ENCODE peak calls at places on chromosome 18, in seven cellular contexts. One of them, this sample, is unnamed.

GRCh38 chr18:11906926-11907874 is 917 bp downstream of the MPPE1 start:
- DNase-seq in HCT116: no peak
- DNase-seq in H1: peak; percentile 50
- DNase-seq in SK-N-SH: no peak
- DNase-seq in K562: no peak
- DNase-seq in HepG2: no peak
- DNase-seq in GM12878: no peak
- DNase-seq in this sample: no peak

GRCh38 chr18:13147146-13147545 is 71.4 kb upstream of the LDLRAD4 start:
- DNase-seq in HCT116: no peak
- DNase-seq in H1: no peak
- DNase-seq in SK-N-SH: no peak
- DNase-seq in K562: no peak
- DNase-seq in HepG2: peak; percentile 47
- DNase-seq in GM12878: no peak
- DNase-seq in this sample: no peak

GRCh38 chr18:26746284-26747130 is 119.0 kb downstream of the AQP4 start:
- DNase-seq in HCT116: no peak
- DNase-seq in H1: no peak
- DNase-seq in SK-N-SH: no peak
- DNase-seq in K562: no peak
- DNase-seq in HepG2: peak; percentile 10
- DNase-seq in GM12878: no peak
- DNase-seq in this sample: peak; percentile 72

GRCh38 chr18:24427484-24427883 is 1.0 kb downstream of the IMPACT start:
- DNase-seq in HCT116: no peak
- DNase-seq in H1: no peak
- DNase-seq in SK-N-SH: peak; percentile 48
- DNase-seq in K562: no peak
- DNase-seq in HepG2: no peak
- DNase-seq in GM12878: no peak
- DNase-seq in this sample: no peak

GRCh38 chr18:30765247-30765646 is 277.3 kb downstream of the DSC3 start:
- DNase-seq in HCT116: no peak
- DNase-seq in H1: no peak
- DNase-seq in SK-N-SH: no peak
- DNase-seq in K562: no peak
- DNase-seq in HepG2: no peak
- DNase-seq in GM12878: no peak
- DNase-seq in this sample: no peak

GRCh38 chr18:75422341-75422910 is 5.1 kb downstream of the SMIM21 start:
- DNase-seq in HCT116: no peak
- DNase-seq in H1: no peak
- DNase-seq in SK-N-SH: no peak
- DNase-seq in K562: no peak
- DNase-seq in HepG2: no peak
- DNase-seq in GM12878: no peak
- DNase-seq in this sample: no peak

GRCh38 chr18:78378983-78379382 is 600.6 kb upstream of the SALL3 start:
- DNase-seq in HCT116: no peak
- DNase-seq in H1: no peak
- DNase-seq in SK-N-SH: no peak
- DNase-seq in K562: no peak
- DNase-seq in HepG2: no peak
- DNase-seq in GM12878: no peak
- DNase-seq in this sample: no peak

GRCh38 chr18:63831080-63831788 is 56.0 kb downstream of the SERPINB7 start:
- DNase-seq in HCT116: no peak
- DNase-seq in H1: no peak
- DNase-seq in SK-N-SH: no peak
- DNase-seq in K562: no peak
- DNase-seq in HepG2: no peak
- DNase-seq in GM12878: no peak
- DNase-seq in this sample: no peak

GRCh38 chr18:78809845-78810244 is 169.8 kb upstream of the SALL3 start:
- DNase-seq in HCT116: no peak
- DNase-seq in H1: no peak
- DNase-seq in SK-N-SH: no peak
- DNase-seq in K562: no peak
- DNase-seq in HepG2: no peak
- DNase-seq in GM12878: no peak
- DNase-seq in this sample: no peak

GRCh38 chr18:40485318-40485717 is 1469.7 kb upstream of the PIK3C3 start:
- DNase-seq in HCT116: no peak
- DNase-seq in H1: no peak
- DNase-seq in SK-N-SH: no peak
- DNase-seq in K562: no peak
- DNase-seq in HepG2: no peak
- DNase-seq in GM12878: no peak
- DNase-seq in this sample: no peak

GRCh38 chr18:14922031-14922430 is 174.1 kb downstream of the ANKRD30B start:
- DNase-seq in HCT116: no peak
- DNase-seq in H1: no peak
- DNase-seq in SK-N-SH: no peak
- DNase-seq in K562: no peak
- DNase-seq in HepG2: no peak
- DNase-seq in GM12878: no peak
- DNase-seq in this sample: peak; percentile 66

GRCh38 chr18:37019157-37019571 is 190.2 kb downstream of the KIAA1328 start:
- DNase-seq in HCT116: no peak
- DNase-seq in H1: peak; percentile 47
- DNase-seq in SK-N-SH: peak; percentile 4
- DNase-seq in K562: no peak
- DNase-seq in HepG2: peak; percentile 27
- DNase-seq in GM12878: no peak
- DNase-seq in this sample: no peak

GRCh38 chr18:27787543-27787942 is 389.4 kb downstream of the CDH2 start:
- DNase-seq in HCT116: no peak
- DNase-seq in H1: no peak
- DNase-seq in SK-N-SH: no peak
- DNase-seq in K562: no peak
- DNase-seq in HepG2: no peak
- DNase-seq in GM12878: no peak
- DNase-seq in this sample: no peak

GRCh38 chr18:59697236-59697932 is at the start of gene CCBE1:
- DNase-seq in HCT116: peak; percentile 29
- DNase-seq in H1: peak; percentile 96
- DNase-seq in SK-N-SH: peak; percentile 70
- DNase-seq in K562: peak; percentile 60
- DNase-seq in HepG2: no peak
- DNase-seq in GM12878: no peak
- DNase-seq in this sample: peak; percentile 63

GRCh38 chr18:55483472-55483871 is 104.5 kb downstream of the TCF4 start:
- DNase-seq in HCT116: no peak
- DNase-seq in H1: no peak
- DNase-seq in SK-N-SH: no peak
- DNase-seq in K562: no peak
- DNase-seq in HepG2: no peak
- DNase-seq in GM12878: no peak
- DNase-seq in this sample: no peak

GRCh38 chr18:59822612-59823275 is 77.1 kb upstream of the PMAIP1 start:
- DNase-seq in HCT116: no peak
- DNase-seq in H1: no peak
- DNase-seq in SK-N-SH: no peak
- DNase-seq in K562: no peak
- DNase-seq in HepG2: no peak
- DNase-seq in GM12878: no peak
- DNase-seq in this sample: no peak

GRCh38 chr18:13375302-13376255 is 157.0 kb downstream of the LDLRAD4 start:
- DNase-seq in HCT116: peak; percentile 48
- DNase-seq in H1: no peak
- DNase-seq in SK-N-SH: no peak
- DNase-seq in K562: no peak
- DNase-seq in HepG2: no peak
- DNase-seq in GM12878: peak; percentile 57
- DNase-seq in this sample: no peak

GRCh38 chr18:49658871-49659378 is 97.1 kb downstream of the LIPG start:
- DNase-seq in HCT116: no peak
- DNase-seq in H1: no peak
- DNase-seq in SK-N-SH: no peak
- DNase-seq in K562: no peak
- DNase-seq in HepG2: no peak
- DNase-seq in GM12878: no peak
- DNase-seq in this sample: no peak

GRCh38 chr18:14144628-14144895 is 12.3 kb upstream of the ZNF519 start:
- DNase-seq in HCT116: no peak
- DNase-seq in H1: no peak
- DNase-seq in SK-N-SH: no peak
- DNase-seq in K562: no peak
- DNase-seq in HepG2: no peak
- DNase-seq in GM12878: no peak
- DNase-seq in this sample: no peak

GRCh38 chr18:49031511-49032188 is 80.9 kb upstream of the SMAD7 start:
- DNase-seq in HCT116: no peak
- DNase-seq in H1: peak; percentile 41
- DNase-seq in SK-N-SH: no peak
- DNase-seq in K562: no peak
- DNase-seq in HepG2: no peak
- DNase-seq in GM12878: no peak
- DNase-seq in this sample: no peak

GRCh38 chr18:56575819-56576663 is 62.4 kb downstream of the TXNL1 start:
- DNase-seq in HCT116: peak; percentile 43
- DNase-seq in H1: no peak
- DNase-seq in SK-N-SH: peak; percentile 67
- DNase-seq in K562: peak; percentile 37
- DNase-seq in HepG2: peak; percentile 36
- DNase-seq in GM12878: no peak
- DNase-seq in this sample: peak; percentile 39

GRCh38 chr18:36934884-36935283 is 106.0 kb downstream of the KIAA1328 start:
- DNase-seq in HCT116: no peak
- DNase-seq in H1: no peak
- DNase-seq in SK-N-SH: no peak
- DNase-seq in K562: no peak
- DNase-seq in HepG2: no peak
- DNase-seq in GM12878: no peak
- DNase-seq in this sample: no peak

GRCh38 chr18:79806976-79807841 is 9.5 kb downstream of the KCNG2 start:
- DNase-seq in HCT116: no peak
- DNase-seq in H1: no peak
- DNase-seq in SK-N-SH: no peak
- DNase-seq in K562: no peak
- DNase-seq in HepG2: no peak
- DNase-seq in GM12878: no peak
- DNase-seq in this sample: no peak

GRCh38 chr18:55095579-55095978 is 136.3 kb upstream of the CCDC68 start:
- DNase-seq in HCT116: no peak
- DNase-seq in H1: no peak
- DNase-seq in SK-N-SH: no peak
- DNase-seq in K562: no peak
- DNase-seq in HepG2: no peak
- DNase-seq in GM12878: no peak
- DNase-seq in this sample: no peak

GRCh38 chr18:54774423-54774822 is 53.9 kb upstream of the RAB27B start:
- DNase-seq in HCT116: no peak
- DNase-seq in H1: no peak
- DNase-seq in SK-N-SH: no peak
- DNase-seq in K562: no peak
- DNase-seq in HepG2: no peak
- DNase-seq in GM12878: no peak
- DNase-seq in this sample: no peak

GRCh38 chr18:3836483-3836882 is 386.5 kb downstream of the TGIF1 start:
- DNase-seq in HCT116: no peak
- DNase-seq in H1: no peak
- DNase-seq in SK-N-SH: no peak
- DNase-seq in K562: no peak
- DNase-seq in HepG2: no peak
- DNase-seq in GM12878: no peak
- DNase-seq in this sample: no peak
- TF ChIP-seq JUND in HCT116: no peak
- TF ChIP-seq JUND in H1: no peak
- TF ChIP-seq JUND in SK-N-SH: no peak
- TF ChIP-seq JUND in K562: no peak
- TF ChIP-seq JUND in HepG2: no peak
- TF ChIP-seq JUND in GM12878: no peak
- TF ChIP-seq JUND in this sample: no peak

GRCh38 chr18:74194691-74195090 is 46.4 kb downstream of the TIMM21 start:
- DNase-seq in HCT116: no peak
- DNase-seq in H1: no peak
- DNase-seq in SK-N-SH: no peak
- DNase-seq in K562: no peak
- DNase-seq in HepG2: no peak
- DNase-seq in GM12878: no peak
- DNase-seq in this sample: no peak
- TF ChIP-seq JUND in HCT116: no peak
- TF ChIP-seq JUND in H1: no peak
- TF ChIP-seq JUND in SK-N-SH: no peak
- TF ChIP-seq JUND in K562: no peak
- TF ChIP-seq JUND in HepG2: no peak
- TF ChIP-seq JUND in GM12878: no peak
- TF ChIP-seq JUND in this sample: no peak

GRCh38 chr18:35464731-35465728 is 32.7 kb downstream of the INO80C start:
- DNase-seq in HCT116: no peak
- DNase-seq in H1: no peak
- DNase-seq in SK-N-SH: no peak
- DNase-seq in K562: no peak
- DNase-seq in HepG2: no peak
- DNase-seq in GM12878: no peak
- DNase-seq in this sample: no peak
- TF ChIP-seq JUND in HCT116: no peak
- TF ChIP-seq JUND in H1: no peak
- TF ChIP-seq JUND in SK-N-SH: no peak
- TF ChIP-seq JUND in K562: peak; percentile 66
- TF ChIP-seq JUND in HepG2: no peak
- TF ChIP-seq JUND in GM12878: no peak
- TF ChIP-seq JUND in this sample: no peak

GRCh38 chr18:10062292-10062940 is 148.6 kb downstream of the VAPA start:
- DNase-seq in HCT116: no peak
- DNase-seq in H1: no peak
- DNase-seq in SK-N-SH: peak; percentile 56
- DNase-seq in K562: no peak
- DNase-seq in HepG2: no peak
- DNase-seq in GM12878: no peak
- DNase-seq in this sample: no peak

GRCh38 chr18:10061566-10061965 is 147.8 kb downstream of the VAPA start:
- DNase-seq in HCT116: no peak
- DNase-seq in H1: no peak
- DNase-seq in SK-N-SH: peak; percentile 53
- DNase-seq in K562: no peak
- DNase-seq in HepG2: no peak
- DNase-seq in GM12878: no peak
- DNase-seq in this sample: no peak

GRCh38 chr18:10059610-10060468 is 146.0 kb downstream of the VAPA start:
- DNase-seq in HCT116: no peak
- DNase-seq in H1: no peak
- DNase-seq in SK-N-SH: no peak
- DNase-seq in K562: no peak
- DNase-seq in HepG2: no peak
- DNase-seq in GM12878: no peak
- DNase-seq in this sample: no peak

GRCh38 chr18:10057808-10058791 is 144.3 kb downstream of the VAPA start:
- DNase-seq in HCT116: no peak
- DNase-seq in H1: no peak
- DNase-seq in SK-N-SH: no peak
- DNase-seq in K562: no peak
- DNase-seq in HepG2: no peak
- DNase-seq in GM12878: no peak
- DNase-seq in this sample: no peak

GRCh38 chr18:10060469-10060782 is 146.6 kb downstream of the VAPA start:
- DNase-seq in HCT116: no peak
- DNase-seq in H1: no peak
- DNase-seq in SK-N-SH: peak; percentile 17
- DNase-seq in K562: no peak
- DNase-seq in HepG2: no peak
- DNase-seq in GM12878: no peak
- DNase-seq in this sample: no peak
- TF ChIP-seq JUND in HCT116: no peak
- TF ChIP-seq JUND in H1: no peak
- TF ChIP-seq JUND in SK-N-SH: no peak
- TF ChIP-seq JUND in K562: no peak
- TF ChIP-seq JUND in HepG2: no peak
- TF ChIP-seq JUND in GM12878: no peak
- TF ChIP-seq JUND in this sample: no peak